ENCODE peak calls at places on chromosomes 11 and 22, in five cellular contexts. T is hypothalamus, H is lower lobe of right lung, Z is WTC11, B is lung. R is an unnamed sample.

GRCh38 chr11:80024119-80024518 is 583.3 kb upstream of the TENM4 start:
- DNase-seq in T (no peak), H (no peak), Z (no peak), B (no peak), R (no peak)

GRCh38 chr11:107018274-107018901 is at the start of gene GUCY1A2:
- DNase-seq in T (peak), H (peak), Z (peak), B (no peak), R (peak)

GRCh38 chr22:29933619-29934018 is 50.6 kb downstream of the MTMR3 start:
- DNase-seq in T (no peak), H (no peak), Z (no peak), B (no peak), R (no peak)

GRCh38 chr11:34775417-34775888 is 140.7 kb downstream of the APIP start:
- DNase-seq in T (no peak), H (no peak), Z (no peak), B (no peak), R (no peak)

GRCh38 chr22:43228330-43228729 is 41.4 kb upstream of the TTLL12 start:
- DNase-seq in T (no peak), H (no peak), Z (peak), B (no peak), R (peak)

GRCh38 chr11:93000511-93001476 is 31.3 kb downstream of the MTNR1B start:
- DNase-seq in T (no peak), H (no peak), Z (no peak), B (no peak), R (no peak)

GRCh38 chr11:8268530-8269461 is 5.1 kb upstream of the LMO1 start:
- DNase-seq in T (no peak), H (peak), Z (peak), B (no peak), R (peak)

GRCh38 chr11:61893981-61894380 is 2.6 kb upstream of the FADS3 start:
- DNase-seq in T (no peak), H (no peak), Z (no peak), B (no peak), R (no peak)

GRCh38 chr11:130156108-130157022 is 3.2 kb upstream of the ST14 start:
- DNase-seq in T (no peak), H (no peak), Z (no peak), B (no peak), R (no peak)

GRCh38 chr22:40238425-40239344 is 61.0 kb downstream of the TNRC6B start:
- DNase-seq in T (no peak), H (no peak), Z (no peak), B (no peak), R (peak)

R was measured in H7.